ENCODE peak calls at places on chromosomes 11 and 22, in seven cellular contexts. D is fibroblast of pulmonary artery; Y is iris pigment epithelial cell; S is fibroblast of gingiva; Q is ELF-1; C is activated CD8-positive, alpha-beta memory T cell treated with anti-CD3 and anti-CD28 coated beads, Interleukin-2, amount 50 U/mL, for 4 hours; Z is SW480. L is an unnamed sample.

GRCh38 chr22:37485714-37486223 is 415 bp downstream of the MFNG start:
- DNase-seq in Z (no peak), Y (no peak), C (peak), D (no peak), S (no peak), Q (no peak), L (no peak)

GRCh38 chr11:117523680-117524079 is 196.0 kb downstream of the CEP164 start:
- DNase-seq in D (peak), S (no peak), Y (peak), C (no peak), Z (no peak), Q (no peak), L (no peak)

GRCh38 chr11:126791991-126792390 is 208.6 kb downstream of the KIRREL3 start:
- DNase-seq in Q (no peak), C (no peak), D (no peak), Z (no peak), Y (no peak), S (no peak), L (no peak)

GRCh38 chr22:19901577-19902244 is 39.9 kb upstream of the COMT start:
- DNase-seq in Z (no peak), D (no peak), S (no peak), Q (no peak), C (no peak), Y (no peak), L (no peak)

GRCh38 chr11:125950696-125951645 is 5.1 kb downstream of the VSIG10L2 start:
- DNase-seq in Q (no peak), C (no peak), D (peak), Y (no peak), Z (no peak), S (no peak), L (no peak)

GRCh38 chr11:20873054-20873453 is 203.7 kb downstream of the NELL1 start:
- DNase-seq in D (no peak), Z (peak), C (no peak), S (no peak), Y (no peak), Q (peak), L (peak)

GRCh38 chr11:95119361-95120060 is 29.9 kb downstream of the ENDOD1 start:
- DNase-seq in Z (peak), Q (no peak), S (no peak), C (no peak), Y (no peak), D (no peak), L (no peak)

GRCh38 chr11:68818181-68818580 is 23.5 kb downstream of the CPT1A start:
- DNase-seq in Y (no peak), C (no peak), S (no peak), D (no peak), Q (no peak), Z (no peak), L (no peak)

GRCh38 chr11:18229501-18229900 is 7.1 kb downstream of the SAA4 start:
- DNase-seq in Y (no peak), D (no peak), Z (no peak), C (no peak), Q (no peak), S (no peak), L (no peak)

GRCh38 chr11:108788565-108789199 is 123.8 kb downstream of the DDX10 start:
- DNase-seq in D (peak), Z (peak), S (peak), Y (peak), C (no peak), Q (peak), L (peak)

GRCh38 chr11:1162498-1163311 is 5.0 kb downstream of the MUC5AC start:
- DNase-seq in Y (no peak), Q (no peak), D (no peak), S (no peak), Z (no peak), C (peak), L (no peak)

GRCh38 chr11:47565340-47566165 is at the start of gene PTPMT1:
- DNase-seq in Y (peak), C (peak), Z (peak), S (peak), D (peak), Q (peak), L (peak)

GRCh38 chr11:122781378-122782040 is 56.8 kb upstream of the CRTAM start:
- DNase-seq in D (peak), Y (peak), Z (peak), Q (peak), C (peak), S (peak), L (peak)

GRCh38 chr11:33268945-33269567 is 11.9 kb downstream of the HIPK3 start:
- DNase-seq in S (peak), Y (peak), C (no peak), Z (no peak), Q (no peak), D (peak), L (no peak)

GRCh38 chr22:36378080-36378788 is 9.5 kb downstream of the MYH9 start:
- DNase-seq in Z (no peak), D (no peak), Q (no peak), C (no peak), Y (no peak), S (no peak), L (no peak)

GRCh38 chr11:57648791-57649735 is 649 bp downstream of the YPEL4 start:
- DNase-seq in Q (peak), D (peak), Z (no peak), S (no peak), C (no peak), Y (no peak), L (peak)

GRCh38 chr22:33842421-33843094 is 77.7 kb downstream of the LARGE1 start:
- DNase-seq in Q (no peak), C (no peak), S (no peak), D (no peak), Z (no peak), Y (no peak), L (no peak)

GRCh38 chr11:30583505-30584280 is 2.5 kb downstream of the MPPED2 start:
- DNase-seq in Z (no peak), C (no peak), Y (no peak), S (no peak), Q (peak), D (no peak), L (peak)

GRCh38 chr11:78424334-78425270 is 7.0 kb upstream of the GAB2 start:
- DNase-seq in C (no peak), Y (peak), S (peak), D (peak), Q (no peak), Z (no peak), L (no peak)

GRCh38 chr11:75024764-75025211 is 36.1 kb downstream of the NEU3 start:
- DNase-seq in Q (no peak), D (no peak), Z (no peak), Y (no peak), C (no peak), S (no peak), L (no peak)

GRCh38 chr11:95915051-95915450 is 8.9 kb downstream of the MTMR2 start:
- DNase-seq in Q (no peak), C (no peak), Y (no peak), Z (no peak), S (no peak), D (peak), L (no peak)

GRCh38 chr11:106989056-106989455 is 29.2 kb downstream of the GUCY1A2 start:
- DNase-seq in Z (no peak), S (no peak), Q (no peak), Y (peak), C (no peak), D (peak), L (no peak)

GRCh38 chr11:68372625-68373024 is 60.2 kb downstream of the LRP5 start:
- DNase-seq in Y (no peak), C (no peak), Z (no peak), D (no peak), S (no peak), Q (no peak), L (no peak)

GRCh38 chr11:17314232-17314547 is 37.4 kb upstream of the NCR3LG1 start:
- DNase-seq in S (peak), Z (peak), C (no peak), Q (no peak), Y (peak), D (peak), L (no peak)

GRCh38 chr11:34824425-34824824 is 91.8 kb downstream of the APIP start:
- DNase-seq in Z (no peak), D (no peak), S (no peak), Q (no peak), Y (no peak), C (no peak), L (no peak)

GRCh38 chr11:27158763-27159679 is 118.4 kb downstream of the BBOX1 start:
- DNase-seq in Q (peak), C (no peak), Y (peak), Z (peak), S (peak), D (peak), L (peak)

GRCh38 chr22:25745341-25746011 is 3.5 kb downstream of the MYO18B start:
- DNase-seq in S (peak), C (no peak), Y (peak), Q (no peak), Z (no peak), D (peak), L (no peak)

GRCh38 chr22:32623943-32624342 is 149.3 kb downstream of the FBXO7 start:
- DNase-seq in C (no peak), Z (no peak), Q (no peak), Y (peak), D (peak), S (peak), L (no peak)

GRCh38 chr11:131897247-131897646 is 526.8 kb downstream of the NTM start:
- DNase-seq in C (no peak), Q (no peak), Y (no peak), D (no peak), S (no peak), Z (no peak), L (no peak)

GRCh38 chr22:24500251-24500820 is 5.2 kb downstream of the UPB1 start:
- DNase-seq in Y (no peak), D (no peak), S (no peak), Z (no peak), C (no peak), Q (peak), L (peak)

GRCh38 chr11:50075856-50076255 is 43.2 kb downstream of the OR4C45 start:
- DNase-seq in C (no peak), Q (no peak), Y (no peak), D (no peak), Z (no peak), S (no peak), L (no peak)

GRCh38 chr11:133681901-133682300 is 149.6 kb upstream of the OPCML start:
- DNase-seq in Y (no peak), Z (no peak), D (no peak), S (no peak), C (no peak), Q (peak), L (peak)

GRCh38 chr11:100687032-100687629 is at the start of gene ARHGAP42:
- DNase-seq in Q (peak), D (peak), C (no peak), S (peak), Y (peak), Z (peak), L (peak)

GRCh38 chr11:68974421-68975194 is 6.2 kb downstream of the MRGPRD start:
- DNase-seq in Z (peak), Q (peak), D (peak), Y (peak), S (no peak), C (no peak), L (no peak)

GRCh38 chr22:39232246-39232645 is 12.5 kb downstream of the PDGFB start:
- DNase-seq in Y (no peak), C (no peak), Z (no peak), D (no peak), S (no peak), Q (no peak), L (no peak)

GRCh38 chr11:12075822-12076821 is 34.3 kb upstream of the MICAL2 start:
- DNase-seq in Z (no peak), C (no peak), D (peak), Q (no peak), S (peak), Y (peak), L (no peak)

GRCh38 chr11:78290293-78291176 is 101.8 kb downstream of the USP35 start:
- DNase-seq in D (peak), Q (no peak), Z (peak), Y (peak), S (peak), C (no peak), L (no peak)

GRCh38 chr11:109583996-109584395 is 162.0 kb downstream of the C11orf87 start:
- DNase-seq in S (no peak), Q (no peak), Z (no peak), Y (no peak), C (no peak), D (no peak), L (no peak)

L was measured in neural progenitor cell.